ENCODE peak calls at places on chromosomes 11 and 22, in nine cellular contexts. R, L, Y, B, D, M, F, A and K are unnamed samples.

GRCh38 chr11:132405728-132406127 is 1035.3 kb downstream of the NTM start:
- DNase-seq in R (no peak), L (no peak), Y (no peak), B (no peak), D (no peak), M (no peak), F (no peak), A (no peak), K (no peak)

GRCh38 chr11:23988381-23989006 is 508.4 kb upstream of the LUZP2 start:
- DNase-seq in R (no peak), L (no peak), Y (peak), B (no peak), D (no peak), M (no peak), F (no peak), A (no peak), K (no peak)

GRCh38 chr11:33310720-33311500 is 53.7 kb downstream of the HIPK3 start:
- DNase-seq in R (no peak), L (no peak), Y (no peak), B (no peak), D (no peak), M (no peak), F (no peak), A (no peak), K (no peak)

GRCh38 chr11:68841718-68842426 is at the start of gene CPT1A:
- DNase-seq in R (peak), L (peak), Y (no peak), B (peak), D (no peak), M (peak), F (peak), A (peak), K (no peak)

GRCh38 chr22:24894998-24895397 is 51.5 kb downstream of the LHFPL7 start:
- DNase-seq in R (peak), L (no peak), Y (no peak), B (peak), D (peak), M (no peak), F (no peak), A (peak), K (no peak)

GRCh38 chr11:82703226-82703625 is 30.4 kb downstream of the FAM181B start:
- DNase-seq in R (no peak), L (no peak), Y (no peak), B (no peak), D (no peak), M (no peak), F (no peak), A (no peak), K (no peak)

GRCh38 chr22:46061431-46062231 is 84.7 kb upstream of the WNT7B start:
- DNase-seq in R (no peak), L (no peak), Y (no peak), B (no peak), D (no peak), M (no peak), F (no peak), A (no peak), K (no peak)

GRCh38 chr11:57387284-57388030 is 3.0 kb downstream of the PRG2 start:
- DNase-seq in R (peak), L (no peak), Y (no peak), B (peak), D (no peak), M (peak), F (no peak), A (no peak), K (no peak)

GRCh38 chr11:107756553-107756952 is 44.7 kb upstream of the SLN start:
- DNase-seq in R (no peak), L (no peak), Y (no peak), B (no peak), D (no peak), M (peak), F (no peak), A (no peak), K (no peak)

GRCh38 chr11:75241906-75242644 is 1.5 kb downstream of the TPBGL start:
- DNase-seq in R (no peak), L (no peak), Y (no peak), B (no peak), D (no peak), M (no peak), F (no peak), A (no peak), K (no peak)

GRCh38 chr11:63680842-63681207 is 475 bp upstream of the RTN3 start:
- DNase-seq in R (peak), L (no peak), Y (no peak), B (no peak), D (no peak), M (peak), F (no peak), A (no peak), K (no peak)

GRCh38 chr11:102912482-102912830 is 37.7 kb upstream of the MMP12 start:
- DNase-seq in R (no peak), L (no peak), Y (no peak), B (no peak), D (no peak), M (no peak), F (no peak), A (no peak), K (no peak)

GRCh38 chr11:106958506-106959248 is 59.6 kb downstream of the GUCY1A2 start:
- DNase-seq in R (no peak), L (no peak), Y (no peak), B (no peak), D (no peak), M (no peak), F (no peak), A (no peak), K (no peak)

GRCh38 chr11:8610532-8611116 is 16.6 kb upstream of the STK33 start:
- DNase-seq in R (no peak), L (no peak), Y (no peak), B (no peak), D (no peak), M (no peak), F (no peak), A (no peak), K (no peak)

GRCh38 chr22:41780714-41781507 is 19.6 kb upstream of the CCDC134 start:
- DNase-seq in R (peak), L (no peak), Y (no peak), B (peak), D (peak), M (no peak), F (peak), A (peak), K (peak)

GRCh38 chr11:34036456-34036855 is 15.1 kb upstream of the CAPRIN1 start:
- DNase-seq in R (no peak), L (no peak), Y (no peak), B (no peak), D (no peak), M (no peak), F (no peak), A (no peak), K (no peak)

GRCh38 chr11:26909429-26910009 is 84.4 kb upstream of the FIBIN start:
- DNase-seq in R (no peak), L (no peak), Y (no peak), B (no peak), D (no peak), M (no peak), F (no peak), A (no peak), K (no peak)

GRCh38 chr11:41879186-41879738 is 419.8 kb upstream of the LRRC4C start:
- DNase-seq in R (no peak), L (no peak), Y (no peak), B (no peak), D (no peak), M (no peak), F (no peak), A (no peak), K (no peak)

GRCh38 chr11:126140932-126141291 is 70.5 kb downstream of the RPUSD4 start:
- DNase-seq in R (peak), L (no peak), Y (no peak), B (peak), D (no peak), M (peak), F (no peak), A (peak), K (no peak)

GRCh38 chr11:101748572-101748971 is 164.8 kb upstream of the TRPC6 start:
- DNase-seq in R (no peak), L (no peak), Y (no peak), B (no peak), D (no peak), M (no peak), F (no peak), A (no peak), K (no peak)

GRCh38 chr22:46069518-46070214 is 80.7 kb upstream of the PPARA start:
- DNase-seq in R (peak), L (no peak), Y (peak), B (no peak), D (peak), M (peak), F (peak), A (peak), K (no peak)

GRCh38 chr22:41578114-41578513 is 11.5 kb downstream of the PMM1 start:
- DNase-seq in R (no peak), L (no peak), Y (no peak), B (no peak), D (no peak), M (no peak), F (no peak), A (no peak), K (no peak)

GRCh38 chr11:65417702-65418430 is 4.7 kb upstream of the NEAT1 start:
- DNase-seq in R (peak), L (no peak), Y (no peak), B (peak), D (no peak), M (no peak), F (peak), A (no peak), K (no peak)

GRCh38 chr22:31882971-31883370 is 61.4 kb upstream of the YWHAH start:
- DNase-seq in R (no peak), L (no peak), Y (no peak), B (no peak), D (no peak), M (no peak), F (no peak), A (no peak), K (no peak)

GRCh38 chr11:88338223-88338661 is 706 bp upstream of the CTSC start:
- DNase-seq in R (peak), L (no peak), Y (peak), B (peak), D (no peak), M (peak), F (peak), A (peak), K (no peak)

GRCh38 chr22:29503811-29504372 is 23.9 kb downstream of the NEFH start:
- DNase-seq in R (peak), L (peak), Y (peak), B (no peak), D (no peak), M (peak), F (no peak), A (peak), K (no peak)

GRCh38 chr11:35763772-35764171 is 101.2 kb downstream of the TRIM44 start:
- DNase-seq in R (no peak), L (no peak), Y (no peak), B (no peak), D (no peak), M (no peak), F (no peak), A (no peak), K (no peak)

GRCh38 chr11:32297629-32298028 is 137.7 kb downstream of the WT1 start:
- DNase-seq in R (no peak), L (no peak), Y (no peak), B (no peak), D (no peak), M (peak), F (no peak), A (no peak), K (no peak)